ENCODE peak calls at places on chromosomes 12 and 14, in six cellular contexts. L, D, P, Y, N and O are unnamed samples.

GRCh38 chr14:65866906-65867305 is 454.4 kb downstream of the FUT8 start:
- DNase-seq in L (no peak), D (no peak), P (no peak), Y (no peak), N (peak), O (no peak)

GRCh38 chr12:40226652-40227051 is 1.9 kb downstream of the LRRK2 start:
- DNase-seq in Y (no peak), N (peak), D (peak), L (peak), P (no peak), O (no peak)

GRCh38 chr12:116547955-116548471 is 11.2 kb upstream of the MAP1LC3B2 start:
- DNase-seq in L (no peak), N (peak), P (no peak), D (peak), Y (no peak), O (no peak)

GRCh38 chr12:131130311-131130911 is 176.7 kb downstream of the ADGRD1 start:
- DNase-seq in L (no peak), N (no peak), D (no peak), P (no peak), Y (no peak), O (peak)

GRCh38 chr14:74299061-74299545 is 3.6 kb downstream of the ABCD4 start:
- DNase-seq in Y (no peak), P (no peak), L (peak), D (peak), N (peak), O (no peak)

GRCh38 chr14:53109028-53109687 is 44.0 kb downstream of the DDHD1 start:
- DNase-seq in Y (no peak), N (peak), P (peak), D (peak), L (no peak), O (no peak)

GRCh38 chr12:101619868-101620761 is 25.3 kb downstream of the MYBPC1 start:
- DNase-seq in L (no peak), N (no peak), Y (no peak), P (no peak), D (no peak), O (no peak)

GRCh38 chr12:32440120-32440865 is 40.9 kb downstream of the FGD4 start:
- DNase-seq in P (no peak), D (no peak), Y (no peak), L (no peak), N (no peak), O (no peak)

GRCh38 chr12:78863482-78864427 is 819 bp upstream of the SYT1 start:
- DNase-seq in N (peak), P (no peak), D (peak), L (peak), Y (peak), O (no peak)

GRCh38 chr12:15443611-15444010 is 121.3 kb downstream of the PTPRO start:
- DNase-seq in L (no peak), D (no peak), Y (no peak), N (no peak), P (no peak), O (no peak)

GRCh38 chr12:93366427-93366826 is 11.3 kb upstream of the NUDT4 start:
- DNase-seq in P (no peak), L (no peak), D (no peak), Y (no peak), N (no peak), O (no peak)

GRCh38 chr14:69695664-69696527 is 71.0 kb upstream of the SRSF5 start:
- DNase-seq in L (no peak), Y (no peak), P (no peak), N (peak), D (peak), O (peak)

GRCh38 chr12:2051700-2052625 is 824 bp upstream of the CACNA1C start:
- DNase-seq in P (no peak), L (no peak), D (no peak), N (no peak), Y (no peak), O (no peak)

GRCh38 chr12:15897433-15897832 is 13.7 kb upstream of the DERA start:
- DNase-seq in N (peak), P (no peak), D (no peak), L (no peak), Y (no peak), O (no peak)

GRCh38 chr12:56079729-56080555 is at the start of gene ERBB3:
- DNase-seq in P (peak), D (peak), L (peak), N (peak), Y (peak), O (no peak)

GRCh38 chr12:85662209-85662607 is 174.0 kb downstream of the RASSF9 start:
- DNase-seq in P (no peak), Y (no peak), D (no peak), N (no peak), L (no peak), O (no peak)

GRCh38 chr12:116066381-116067230 is 210.9 kb downstream of the MED13L start:
- DNase-seq in Y (no peak), L (no peak), N (peak), P (peak), D (peak), O (no peak)

GRCh38 chr14:70792939-70793338 is 16.4 kb downstream of the MAP3K9 start:
- DNase-seq in P (no peak), L (no peak), D (no peak), Y (no peak), N (no peak), O (no peak)

GRCh38 chr12:57813111-57813970 is 5.2 kb downstream of the AVIL start:
- DNase-seq in L (no peak), P (no peak), N (no peak), Y (no peak), D (peak), O (no peak)

GRCh38 chr14:64614992-64615391 is 65.2 kb downstream of the PPP1R36 start:
- DNase-seq in D (peak), P (no peak), L (no peak), N (no peak), Y (no peak), O (no peak)

GRCh38 chr14:75258079-75258802 is 20.4 kb upstream of the FOS start:
- DNase-seq in L (no peak), Y (no peak), P (no peak), D (no peak), N (peak), O (no peak)

GRCh38 chr12:2282321-2282720 is 229.5 kb downstream of the CACNA1C start:
- DNase-seq in D (no peak), L (no peak), P (no peak), Y (no peak), N (no peak), O (no peak)

GRCh38 chr12:88188180-88188579 is 46.1 kb downstream of the TMTC3 start:
- DNase-seq in D (no peak), L (no peak), P (no peak), N (peak), Y (no peak), O (no peak)